ENCODE peak calls at places on chromosomes 2 and 18, in six cellular contexts. Y is thoracic aorta, O is body of pancreas, D is mammary epithelial cell, H is upper lobe of right lung, G is neural progenitor cell. S is an unnamed sample.

GRCh38 chr18:6326566-6326965 is 88.1 kb downstream of the L3MBTL4 start:
- DNase-seq in Y (no peak), O (no peak), D (no peak), H (no peak), G (no peak), S (no peak)

GRCh38 chr18:8730080-8730827 is 24.9 kb downstream of the MTCL1 start:
- DNase-seq in Y (no peak), O (peak; percentile 80), D (no peak), H (no peak), G (no peak), S (no peak)

GRCh38 chr2:97951155-97951670 is 44.5 kb downstream of the TMEM131 start:
- DNase-seq in Y (no peak), O (no peak), D (peak; percentile 32), H (no peak), G (no peak), S (no peak)

GRCh38 chr2:16318051-16318450 is 347.6 kb downstream of the CYRIA start:
- DNase-seq in Y (no peak), O (no peak), D (no peak), H (no peak), G (no peak), S (no peak)

GRCh38 chr2:200462136-200462710 is 47.6 kb downstream of the KCTD18 start:
- DNase-seq in Y (no peak), O (no peak), D (no peak), H (no peak), G (no peak), S (no peak)

GRCh38 chr2:165572155-165572554 is 102.7 kb downstream of the CSRNP3 start:
- DNase-seq in Y (no peak), O (no peak), D (no peak), H (no peak), G (peak; percentile 29), S (no peak)

GRCh38 chr18:49819768-49820662 is 6.7 kb upstream of the ACAA2 start:
- DNase-seq in Y (no peak), O (no peak), D (peak; percentile 3), H (no peak), G (no peak), S (no peak)

GRCh38 chr18:47397671-47398319 is 146.3 kb upstream of the SKOR2 start:
- DNase-seq in Y (no peak), O (no peak), D (no peak), H (no peak), G (peak; percentile 52), S (peak; percentile 38)

GRCh38 chr18:23357992-23358594 is 95.0 kb upstream of the RIOK3 start:
- DNase-seq in Y (no peak), O (peak; percentile 39), D (no peak), H (no peak), G (no peak), S (no peak)

GRCh38 chr18:49476664-49477411 is 10.2 kb downstream of the C18orf32 start:
- DNase-seq in Y (no peak), O (no peak), D (peak; percentile 66), H (peak; percentile 68), G (no peak), S (no peak)

GRCh38 chr2:10215393-10215935 is 87.2 kb upstream of the HPCAL1 start:
- DNase-seq in Y (no peak), O (no peak), D (peak; percentile 4), H (no peak), G (no peak), S (no peak)

GRCh38 chr2:3113769-3114168 is 263.8 kb downstream of the EIPR1 start:
- DNase-seq in Y (no peak), O (no peak), D (no peak), H (peak; percentile 27), G (no peak), S (no peak)

GRCh38 chr2:8481463-8482009 is 200.3 kb upstream of the ID2 start:
- DNase-seq in Y (no peak), O (no peak), D (no peak), H (no peak), G (no peak), S (no peak)

GRCh38 chr18:13447621-13448020 is 229.1 kb downstream of the LDLRAD4 start:
- DNase-seq in Y (no peak), O (no peak), D (no peak), H (no peak), G (peak; percentile 70), S (no peak)

GRCh38 chr2:134206573-134206972 is 47.3 kb upstream of the MGAT5 start:
- DNase-seq in Y (peak; percentile 33), O (peak; percentile 44), D (peak; percentile 53), H (no peak), G (no peak), S (no peak)

GRCh38 chr18:3126457-3127097 is 93.2 kb downstream of the MYOM1 start:
- DNase-seq in Y (no peak), O (no peak), D (no peak), H (no peak), G (no peak), S (no peak)

GRCh38 chr18:50192903-50193795 is 1.8 kb downstream of the MYO5B start:
- DNase-seq in Y (no peak), O (peak; percentile 41), D (peak; percentile 57), H (no peak), G (peak; percentile 34), S (no peak)

GRCh38 chr18:8715599-8715998 is 10.2 kb downstream of the MTCL1 start:
- DNase-seq in Y (no peak), O (no peak), D (no peak), H (no peak), G (no peak), S (no peak)

GRCh38 chr2:26982102-26982742 is 11.8 kb downstream of the MAPRE3 start:
- DNase-seq in Y (peak; percentile 28), O (peak; percentile 95), D (peak; percentile 33), H (peak; percentile 74), G (peak; percentile 51), S (peak; percentile 42)

GRCh38 chr2:153055182-153055581 is 336.8 kb downstream of the ARL6IP6 start:
- DNase-seq in Y (no peak), O (no peak), D (no peak), H (no peak), G (peak; percentile 54), S (no peak)
- TF ChIP-seq CTCF in Y (no peak), O (no peak), D (no peak), H (no peak), G (no peak), S (no peak)

GRCh38 chr2:206983156-206983875 is 44.0 kb downstream of the CPO start:
- DNase-seq in Y (no peak), O (no peak), D (peak; percentile 16), H (no peak), G (no peak), S (no peak)
- TF ChIP-seq CTCF in Y (no peak), O (no peak), D (no peak), H (no peak), G (no peak), S (no peak)

DNA sequence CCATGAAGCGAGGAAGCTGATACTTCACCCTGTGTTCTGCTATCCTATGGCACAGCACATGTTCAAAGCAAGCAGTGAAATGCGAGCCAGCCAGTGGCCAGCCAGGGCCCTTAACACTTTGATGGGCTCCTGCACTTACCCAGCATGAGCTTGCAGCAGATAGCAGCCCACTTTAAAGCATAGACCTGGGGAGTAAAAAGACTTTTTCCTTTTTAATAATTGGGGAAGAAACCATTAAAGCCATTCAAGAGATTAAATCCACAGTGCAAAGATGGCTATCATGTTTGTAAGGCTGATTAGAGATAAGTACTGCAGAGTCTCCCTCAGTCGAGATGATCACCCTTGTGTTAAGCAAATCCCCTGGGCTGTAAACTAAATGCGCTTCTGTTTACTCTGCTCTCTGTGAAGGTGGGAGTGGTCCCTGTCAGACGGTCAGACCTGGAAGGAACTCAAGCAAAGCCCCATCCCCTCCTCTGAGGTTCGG is 15.7 kb downstream of the CCBE1 start:
- DNase-seq in Y (no peak), O (no peak), D (no peak), H (no peak), G (peak; percentile 24), S (no peak)
- TF ChIP-seq CTCF in Y (no peak), O (no peak), D (no peak), H (no peak), G (no peak), S (no peak)

DNA sequence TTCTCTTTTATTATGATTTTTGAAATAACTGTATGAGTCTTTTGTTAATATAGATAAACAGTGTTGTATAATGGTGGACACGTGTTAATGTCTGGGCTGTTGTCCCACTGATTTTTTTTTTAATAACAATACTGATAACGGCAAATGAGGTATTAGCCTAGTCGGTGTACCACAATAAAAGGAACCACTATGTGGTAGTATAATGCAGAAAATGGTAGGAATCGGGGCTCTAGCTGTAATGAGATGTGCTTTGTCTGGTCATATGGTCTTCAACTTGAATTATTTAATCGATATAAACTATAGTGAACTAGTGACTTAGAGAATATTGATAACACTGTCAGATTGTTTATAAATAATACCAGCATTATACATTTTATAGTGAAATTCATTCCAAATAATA is 517.9 kb upstream of the SPHKAP start:
- DNase-seq in Y (no peak), O (no peak), D (no peak), H (no peak), G (no peak), S (no peak)
- TF ChIP-seq CTCF in Y (peak; percentile 26), O (no peak), D (no peak), H (peak; percentile 35), G (peak; percentile 27), S (no peak)

GRCh38 chr2:225668606-225669266 is 269.2 kb downstream of the NYAP2 start:
- DNase-seq in Y (no peak), O (peak; percentile 17), D (peak; percentile 71), H (no peak), G (peak; percentile 62), S (peak; percentile 42)

GRCh38 chr2:225667465-225667864 is 268.0 kb downstream of the NYAP2 start:
- DNase-seq in Y (no peak), O (no peak), D (no peak), H (no peak), G (peak; percentile 23), S (no peak)

DNA sequence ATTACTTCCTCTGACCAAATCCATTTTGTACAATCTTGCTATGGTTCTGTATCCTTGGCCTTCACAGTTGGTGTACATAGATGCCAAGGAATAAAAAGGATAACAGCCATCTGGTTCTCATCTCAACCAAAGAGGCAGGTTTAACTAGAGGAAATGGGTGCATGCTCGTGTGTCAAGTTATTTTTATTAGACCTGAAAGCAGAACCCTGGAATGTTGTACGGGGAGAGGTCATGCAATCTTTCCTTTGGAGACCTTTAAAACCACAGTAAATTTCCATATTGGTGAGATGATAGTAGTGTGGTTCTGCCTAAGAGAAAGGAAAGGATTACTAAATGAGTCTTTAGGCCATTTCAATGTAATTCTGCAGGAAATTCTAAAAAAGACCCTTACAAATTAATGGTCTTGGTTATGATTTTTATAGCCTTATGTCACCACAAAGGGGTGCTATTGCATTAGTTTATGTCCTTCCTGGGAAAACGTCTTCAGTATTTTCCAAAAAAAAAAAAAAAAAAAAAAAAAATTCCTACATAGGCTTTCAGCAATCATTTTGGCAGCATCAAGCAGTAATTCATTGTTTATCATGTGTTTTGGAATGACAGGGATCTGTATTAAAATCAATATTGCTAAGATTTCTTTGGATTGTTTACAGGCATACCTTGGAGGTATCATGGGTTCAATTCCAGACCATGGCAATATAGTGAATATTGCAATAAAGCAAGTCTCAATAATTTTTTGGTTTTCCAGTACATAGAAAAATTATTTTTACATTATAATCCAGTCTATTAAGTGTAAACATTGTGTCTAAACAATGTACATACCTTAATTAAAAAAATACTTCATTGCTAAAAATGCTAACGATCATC is 270.8 kb downstream of the NYAP2 start:
- DNase-seq in Y (no peak), O (no peak), D (peak; percentile 23), H (no peak), G (peak; percentile 53), S (no peak)
- TF ChIP-seq CTCF in Y (peak; percentile 47), O (peak; percentile 22), D (peak; percentile 20), H (peak; percentile 42), G (peak; percentile 63), S (no peak)

GRCh38 chr18:60145776-60146175 is 226.8 kb downstream of the MC4R start:
- DNase-seq in Y (no peak), O (no peak), D (no peak), H (no peak), G (peak; percentile 22), S (no peak)
- TF ChIP-seq CTCF in Y (no peak), O (no peak), D (no peak), H (no peak), G (no peak), S (no peak)

GRCh38 chr2:182767578-182767977 is 51.5 kb downstream of the DNAJC10 start:
- DNase-seq in Y (no peak), O (no peak), D (peak; percentile 19), H (no peak), G (peak; percentile 42), S (peak; percentile 4)
- TF ChIP-seq CTCF in Y (peak; percentile 27), O (peak; percentile 30), D (peak; percentile 40), H (peak; percentile 27), G (peak; percentile 57), S (peak; percentile 0)

S was measured in GM20000.